ENCODE peak calls at places on chromosomes 16 and 17, in nine cellular contexts. One of them, this sample, is unnamed. For H3K4me1, the result is how much of the 10 kb centered on the place peaks cover.

GRCh38 chr16:12625068-12625467 is 178.6 kb downstream of the CPPED1 start:
- DNase-seq in vagina: peak
- DNase-seq in K562: no peak
- DNase-seq in GM23338: peak
- DNase-seq in stomach: no peak
- DNase-seq in sigmoid colon: no peak
- DNase-seq in breast epithelium: no peak
- DNase-seq in suprapubic skin: no peak
- DNase-seq in esophagus muscularis mucosa: no peak
- DNase-seq in this sample: no peak

GRCh38 chr17:68511254-68511670 is 968 bp upstream of the PRKAR1A start:
- DNase-seq in vagina: no peak
- DNase-seq in K562: no peak
- DNase-seq in GM23338: no peak
- DNase-seq in stomach: no peak
- DNase-seq in sigmoid colon: no peak
- DNase-seq in breast epithelium: no peak
- DNase-seq in suprapubic skin: peak
- DNase-seq in esophagus muscularis mucosa: no peak
- DNase-seq in this sample: no peak

GRCh38 chr17:31597646-31598387 is 206.3 kb downstream of the RAB11FIP4 start:
- DNase-seq in vagina: no peak
- DNase-seq in K562: no peak
- DNase-seq in GM23338: no peak
- DNase-seq in stomach: no peak
- DNase-seq in sigmoid colon: no peak
- DNase-seq in breast epithelium: no peak
- DNase-seq in suprapubic skin: no peak
- DNase-seq in esophagus muscularis mucosa: no peak
- DNase-seq in this sample: no peak

GRCh38 chr17:35242158-35242804 is 591 bp upstream of the SLFN5 start:
- DNase-seq in vagina: no peak
- DNase-seq in K562: peak
- DNase-seq in GM23338: peak
- DNase-seq in stomach: peak
- DNase-seq in sigmoid colon: peak
- DNase-seq in breast epithelium: peak
- DNase-seq in suprapubic skin: peak
- DNase-seq in esophagus muscularis mucosa: no peak
- DNase-seq in this sample: peak

GRCh38 chr17:81552244-81553017 is at the start of gene FAAP100:
- DNase-seq in vagina: no peak
- DNase-seq in K562: peak
- DNase-seq in GM23338: peak
- DNase-seq in stomach: peak
- DNase-seq in sigmoid colon: peak
- DNase-seq in breast epithelium: peak
- DNase-seq in suprapubic skin: peak
- DNase-seq in esophagus muscularis mucosa: no peak
- DNase-seq in this sample: peak

GRCh38 chr17:83151442-83152220 is 72.2 kb downstream of the METRNL start:
- DNase-seq in vagina: peak
- DNase-seq in K562: peak
- DNase-seq in GM23338: peak
- DNase-seq in stomach: no peak
- DNase-seq in sigmoid colon: peak
- DNase-seq in breast epithelium: peak
- DNase-seq in suprapubic skin: peak
- DNase-seq in esophagus muscularis mucosa: peak
- DNase-seq in this sample: no peak

GRCh38 chr16:72189865-72190371 is 18.0 kb upstream of the PMFBP1 start:
- DNase-seq in vagina: no peak
- DNase-seq in K562: no peak
- DNase-seq in GM23338: no peak
- DNase-seq in stomach: no peak
- DNase-seq in sigmoid colon: no peak
- DNase-seq in breast epithelium: no peak
- DNase-seq in suprapubic skin: no peak
- DNase-seq in esophagus muscularis mucosa: no peak
- DNase-seq in this sample: no peak

GRCh38 chr17:68561319-68561718 is 39.8 kb downstream of the FAM20A start:
- DNase-seq in vagina: no peak
- DNase-seq in K562: no peak
- DNase-seq in GM23338: no peak
- DNase-seq in stomach: no peak
- DNase-seq in sigmoid colon: no peak
- DNase-seq in breast epithelium: no peak
- DNase-seq in suprapubic skin: no peak
- DNase-seq in esophagus muscularis mucosa: no peak
- DNase-seq in this sample: no peak

GRCh38 chr17:57404073-57404472 is 147.8 kb downstream of the MSI2 start:
- DNase-seq in vagina: no peak
- DNase-seq in K562: no peak
- DNase-seq in GM23338: no peak
- DNase-seq in stomach: no peak
- DNase-seq in sigmoid colon: no peak
- DNase-seq in breast epithelium: no peak
- DNase-seq in suprapubic skin: no peak
- DNase-seq in esophagus muscularis mucosa: no peak
- DNase-seq in this sample: no peak

GRCh38 chr17:9984768-9985167 is 79.7 kb upstream of the RCVRN start:
- DNase-seq in vagina: no peak
- DNase-seq in K562: no peak
- DNase-seq in GM23338: no peak
- DNase-seq in stomach: no peak
- DNase-seq in sigmoid colon: no peak
- DNase-seq in breast epithelium: no peak
- DNase-seq in suprapubic skin: no peak
- DNase-seq in esophagus muscularis mucosa: no peak
- DNase-seq in this sample: no peak

GRCh38 chr17:72049914-72050313 is 70.9 kb upstream of the SOX9 start:
- DNase-seq in vagina: no peak
- DNase-seq in K562: no peak
- DNase-seq in GM23338: no peak
- DNase-seq in stomach: no peak
- DNase-seq in sigmoid colon: no peak
- DNase-seq in breast epithelium: no peak
- DNase-seq in suprapubic skin: no peak
- DNase-seq in esophagus muscularis mucosa: no peak
- DNase-seq in this sample: no peak

GRCh38 chr17:4162775-4163498 is 19.9 kb downstream of the CYB5D2 start:
- DNase-seq in vagina: no peak
- DNase-seq in K562: no peak
- DNase-seq in GM23338: no peak
- DNase-seq in stomach: no peak
- DNase-seq in sigmoid colon: no peak
- DNase-seq in breast epithelium: no peak
- DNase-seq in suprapubic skin: no peak
- DNase-seq in esophagus muscularis mucosa: no peak
- DNase-seq in this sample: no peak

GRCh38 chr17:45150911-45151809 is 2.9 kb downstream of the HEXIM1 start:
- DNase-seq in vagina: no peak
- DNase-seq in K562: no peak
- DNase-seq in GM23338: no peak
- DNase-seq in stomach: no peak
- DNase-seq in sigmoid colon: no peak
- DNase-seq in breast epithelium: no peak
- DNase-seq in suprapubic skin: no peak
- DNase-seq in esophagus muscularis mucosa: no peak
- DNase-seq in this sample: no peak

GRCh38 chr16:47858333-47859067 is 297.3 kb downstream of the ABCC12 start:
- DNase-seq in vagina: no peak
- DNase-seq in K562: no peak
- DNase-seq in GM23338: no peak
- DNase-seq in stomach: no peak
- DNase-seq in sigmoid colon: no peak
- DNase-seq in breast epithelium: no peak
- DNase-seq in suprapubic skin: no peak
- DNase-seq in esophagus muscularis mucosa: no peak
- DNase-seq in this sample: no peak

GRCh38 chr16:28211758-28212531 is at the start of gene XPO6:
- DNase-seq in vagina: no peak
- DNase-seq in K562: peak
- DNase-seq in GM23338: peak
- DNase-seq in stomach: peak
- DNase-seq in sigmoid colon: peak
- DNase-seq in breast epithelium: peak
- DNase-seq in suprapubic skin: peak
- DNase-seq in esophagus muscularis mucosa: peak
- DNase-seq in this sample: peak

GRCh38 chr17:77889135-77889505 is 69.4 kb upstream of the TNRC6C start:
- DNase-seq in vagina: no peak
- DNase-seq in K562: no peak
- DNase-seq in GM23338: no peak
- DNase-seq in stomach: no peak
- DNase-seq in sigmoid colon: peak
- DNase-seq in breast epithelium: no peak
- DNase-seq in suprapubic skin: peak
- DNase-seq in esophagus muscularis mucosa: no peak
- DNase-seq in this sample: no peak

GRCh38 chr17:4520881-4521600 is 22.4 kb downstream of the SPNS2 start:
- DNase-seq in vagina: no peak
- DNase-seq in K562: no peak
- DNase-seq in GM23338: no peak
- DNase-seq in stomach: peak
- DNase-seq in sigmoid colon: no peak
- DNase-seq in breast epithelium: no peak
- DNase-seq in suprapubic skin: no peak
- DNase-seq in esophagus muscularis mucosa: no peak
- DNase-seq in this sample: peak

GRCh38 chr17:58303981-58304734 is 23.4 kb upstream of the MPO start:
- DNase-seq in vagina: no peak
- DNase-seq in K562: peak
- DNase-seq in GM23338: peak
- DNase-seq in stomach: peak
- DNase-seq in sigmoid colon: peak
- DNase-seq in breast epithelium: no peak
- DNase-seq in suprapubic skin: no peak
- DNase-seq in esophagus muscularis mucosa: peak
- DNase-seq in this sample: peak

GRCh38 chr16:48965391-48965790 is 316.2 kb downstream of the CBLN1 start:
- DNase-seq in vagina: no peak
- DNase-seq in K562: no peak
- DNase-seq in GM23338: no peak
- DNase-seq in stomach: no peak
- DNase-seq in sigmoid colon: no peak
- DNase-seq in breast epithelium: no peak
- DNase-seq in suprapubic skin: no peak
- DNase-seq in esophagus muscularis mucosa: no peak
- DNase-seq in this sample: no peak

GRCh38 chr17:11736613-11737289 is 138.5 kb downstream of the DNAH9 start:
- DNase-seq in vagina: no peak
- DNase-seq in K562: peak
- DNase-seq in GM23338: no peak
- DNase-seq in stomach: no peak
- DNase-seq in sigmoid colon: no peak
- DNase-seq in breast epithelium: no peak
- DNase-seq in suprapubic skin: no peak
- DNase-seq in esophagus muscularis mucosa: no peak
- DNase-seq in this sample: no peak

GRCh38 chr16:88071908-88072307 is 120.7 kb downstream of the BANP start:
- DNase-seq in vagina: no peak
- DNase-seq in K562: no peak
- DNase-seq in GM23338: no peak
- DNase-seq in stomach: no peak
- DNase-seq in sigmoid colon: peak
- DNase-seq in breast epithelium: no peak
- DNase-seq in suprapubic skin: peak
- DNase-seq in esophagus muscularis mucosa: no peak
- DNase-seq in this sample: no peak

GRCh38 chr16:30896890-30897730 is 696 bp downstream of the CTF1 start:
- DNase-seq in vagina: no peak
- DNase-seq in K562: peak
- DNase-seq in GM23338: peak
- DNase-seq in stomach: peak
- DNase-seq in sigmoid colon: peak
- DNase-seq in breast epithelium: peak
- DNase-seq in suprapubic skin: peak
- DNase-seq in esophagus muscularis mucosa: peak
- DNase-seq in this sample: peak

GRCh38 chr16:89949756-89950155 is 1.2 kb downstream of the DEF8 start:
- DNase-seq in vagina: no peak
- DNase-seq in K562: no peak
- DNase-seq in GM23338: no peak
- DNase-seq in stomach: no peak
- DNase-seq in sigmoid colon: no peak
- DNase-seq in breast epithelium: no peak
- DNase-seq in suprapubic skin: no peak
- DNase-seq in esophagus muscularis mucosa: no peak
- DNase-seq in this sample: no peak

GRCh38 chr17:18960803-18961511 is 9.0 kb downstream of the SLC5A10 start:
- DNase-seq in vagina: no peak
- DNase-seq in K562: peak
- DNase-seq in GM23338: peak
- DNase-seq in stomach: peak
- DNase-seq in sigmoid colon: peak
- DNase-seq in breast epithelium: peak
- DNase-seq in suprapubic skin: peak
- DNase-seq in esophagus muscularis mucosa: no peak
- DNase-seq in this sample: peak
- TF ChIP-seq POLR2AphosphoS5 in vagina: no peak
- TF ChIP-seq POLR2AphosphoS5 in K562: no peak
- TF ChIP-seq POLR2AphosphoS5 in GM23338: no peak
- TF ChIP-seq POLR2AphosphoS5 in stomach: no peak
- TF ChIP-seq POLR2AphosphoS5 in sigmoid colon: no peak
- TF ChIP-seq POLR2AphosphoS5 in breast epithelium: no peak
- TF ChIP-seq POLR2AphosphoS5 in suprapubic skin: no peak
- TF ChIP-seq POLR2AphosphoS5 in esophagus muscularis mucosa: no peak
- TF ChIP-seq POLR2AphosphoS5 in this sample: no peak

GRCh38 chr17:17698869-17699351 is 17.7 kb downstream of the RAI1 start:
- DNase-seq in vagina: no peak
- DNase-seq in K562: no peak
- DNase-seq in GM23338: peak
- DNase-seq in stomach: no peak
- DNase-seq in sigmoid colon: peak
- DNase-seq in breast epithelium: no peak
- DNase-seq in suprapubic skin: no peak
- DNase-seq in esophagus muscularis mucosa: no peak
- DNase-seq in this sample: no peak
- H3K4me1 ChIP-seq in vagina: half or more
- H3K4me1 ChIP-seq in K562: under half
- H3K4me1 ChIP-seq in GM23338: half or more
- H3K4me1 ChIP-seq in stomach: half or more
- H3K4me1 ChIP-seq in sigmoid colon: under half
- H3K4me1 ChIP-seq in breast epithelium: under half
- H3K4me1 ChIP-seq in suprapubic skin: half or more
- H3K4me1 ChIP-seq in esophagus muscularis mucosa: half or more
- H3K4me1 ChIP-seq in this sample: half or more

GRCh38 chr17:76659928-76660614 is 16.5 kb upstream of the ST6GALNAC1 start:
- DNase-seq in vagina: no peak
- DNase-seq in K562: peak
- DNase-seq in GM23338: no peak
- DNase-seq in stomach: no peak
- DNase-seq in sigmoid colon: peak
- DNase-seq in breast epithelium: peak
- DNase-seq in suprapubic skin: no peak
- DNase-seq in esophagus muscularis mucosa: no peak
- DNase-seq in this sample: peak
- TF ChIP-seq POLR2AphosphoS5 in vagina: no peak
- TF ChIP-seq POLR2AphosphoS5 in K562: peak
- TF ChIP-seq POLR2AphosphoS5 in GM23338: no peak
- TF ChIP-seq POLR2AphosphoS5 in stomach: no peak
- TF ChIP-seq POLR2AphosphoS5 in sigmoid colon: no peak
- TF ChIP-seq POLR2AphosphoS5 in breast epithelium: no peak
- TF ChIP-seq POLR2AphosphoS5 in suprapubic skin: no peak
- TF ChIP-seq POLR2AphosphoS5 in esophagus muscularis mucosa: no peak
- TF ChIP-seq POLR2AphosphoS5 in this sample: peak

GRCh38 chr17:17696871-17697633 is 15.8 kb downstream of the RAI1 start:
- DNase-seq in vagina: no peak
- DNase-seq in K562: no peak
- DNase-seq in GM23338: no peak
- DNase-seq in stomach: peak
- DNase-seq in sigmoid colon: no peak
- DNase-seq in breast epithelium: no peak
- DNase-seq in suprapubic skin: no peak
- DNase-seq in esophagus muscularis mucosa: no peak
- DNase-seq in this sample: no peak
- H3K4me1 ChIP-seq in vagina: half or more
- H3K4me1 ChIP-seq in K562: under half
- H3K4me1 ChIP-seq in GM23338: half or more
- H3K4me1 ChIP-seq in stomach: half or more
- H3K4me1 ChIP-seq in sigmoid colon: under half
- H3K4me1 ChIP-seq in breast epithelium: half or more
- H3K4me1 ChIP-seq in suprapubic skin: half or more
- H3K4me1 ChIP-seq in esophagus muscularis mucosa: half or more
- H3K4me1 ChIP-seq in this sample: under half

This sample was measured in transverse colon.